ENCODE peak calls at places on chromosomes 3 and 15, in nine cellular contexts. S, F, G, O, H, E, B, M and L are unnamed samples.

GRCh38 chr3:53083496-53083895 is 37.6 kb upstream of the SFMBT1 start:
- DNase-seq in F (no peak), O (no peak), M (no peak), S (no peak), B (no peak), G (peak), E (no peak), H (peak), L (no peak)

GRCh38 chr15:61051570-61052031 is 177.5 kb downstream of the RORA start:
- DNase-seq in O (no peak), F (peak), H (peak), G (peak), M (peak), E (peak), S (peak), B (peak), L (no peak)

GRCh38 chr15:56042523-56042922 is 49.1 kb upstream of the NEDD4 start:
- DNase-seq in G (no peak), M (no peak), F (no peak), E (no peak), O (no peak), B (no peak), H (no peak), S (no peak), L (no peak)

GRCh38 chr3:129942296-129942695 is 32.2 kb upstream of the TRH start:
- DNase-seq in B (peak), E (peak), F (peak), O (peak), H (peak), G (no peak), M (peak), S (peak), L (peak)

GRCh38 chr3:119311191-119311925 is 17.2 kb downstream of the ARHGAP31 start:
- DNase-seq in H (no peak), E (no peak), B (no peak), S (no peak), F (no peak), O (no peak), G (peak), M (no peak), L (no peak)

GRCh38 chr15:74631935-74632560 is 16.4 kb downstream of the CLK3 start:
- DNase-seq in H (peak), E (no peak), B (peak), F (peak), M (peak), O (peak), G (no peak), S (peak), L (peak)

GRCh38 chr3:15042936-15043335 is 22.2 kb downstream of the MRPS25 start:
- DNase-seq in B (no peak), O (no peak), G (no peak), F (no peak), S (no peak), M (no peak), E (no peak), H (no peak), L (no peak)

GRCh38 chr15:85708402-85708932 is 86.3 kb downstream of the KLHL25 start:
- DNase-seq in O (no peak), G (no peak), S (peak), M (no peak), B (no peak), E (no peak), H (no peak), F (no peak), L (peak)

GRCh38 chr3:177145402-177145801 is 51.9 kb downstream of the TBL1XR1 start:
- DNase-seq in H (no peak), O (no peak), E (no peak), M (peak), G (no peak), F (no peak), S (no peak), B (no peak), L (peak)

GRCh38 chr3:8755564-8756237 is 13.7 kb downstream of the OXTR start:
- DNase-seq in G (no peak), O (no peak), E (no peak), F (peak), B (no peak), H (no peak), M (no peak), S (no peak), L (no peak)

GRCh38 chr15:91694131-91694828 is 159.2 kb upstream of the SLCO3A1 start:
- DNase-seq in G (peak), S (peak), O (no peak), H (no peak), E (peak), F (no peak), B (peak), M (no peak), L (no peak)

GRCh38 chr3:70919091-70919490 is 606.7 kb upstream of the MDFIC2 start:
- DNase-seq in G (no peak), F (no peak), O (no peak), B (no peak), H (no peak), S (no peak), M (no peak), E (no peak), L (no peak)

GRCh38 chr3:33940149-33940548 is 141.7 kb downstream of the PDCD6IP start:
- DNase-seq in G (no peak), B (no peak), H (no peak), S (no peak), E (no peak), M (no peak), F (no peak), O (no peak), L (no peak)

GRCh38 chr15:48582472-48583235 is 62.9 kb downstream of the FBN1 start:
- DNase-seq in B (no peak), S (no peak), F (no peak), E (peak), H (no peak), G (peak), M (no peak), O (no peak), L (no peak)

GRCh38 chr3:4351164-4351855 is 48.1 kb downstream of the SETMAR start:
- DNase-seq in B (no peak), H (no peak), S (no peak), O (no peak), F (no peak), M (peak), E (no peak), G (no peak), L (no peak)

GRCh38 chr3:146160233-146160963 is 586 bp downstream of the PLOD2 start:
- DNase-seq in S (peak), B (peak), F (peak), H (peak), G (peak), M (peak), O (peak), E (peak), L (peak)

GRCh38 chr3:147620906-147621305 is 211.7 kb downstream of the ZIC1 start:
- DNase-seq in O (no peak), B (no peak), S (no peak), F (no peak), M (no peak), G (no peak), H (no peak), E (peak), L (no peak)

GRCh38 chr3:8851703-8852102 is 82.3 kb upstream of the OXTR start:
- DNase-seq in S (no peak), O (no peak), H (no peak), E (peak), M (no peak), B (no peak), G (peak), F (no peak), L (no peak)

GRCh38 chr15:59340325-59340724 is 32.3 kb downstream of the MYO1E start:
- DNase-seq in G (no peak), B (no peak), E (no peak), H (no peak), O (no peak), F (no peak), M (no peak), S (no peak), L (no peak)

GRCh38 chr15:94131875-94132274 is 99.5 kb upstream of the MCTP2 start:
- DNase-seq in H (no peak), O (no peak), G (no peak), M (no peak), S (no peak), E (no peak), F (no peak), B (no peak), L (no peak)

GRCh38 chr3:11385329-11385728 is 113.1 kb downstream of the ATG7 start:
- DNase-seq in E (no peak), F (no peak), B (no peak), M (no peak), H (no peak), G (no peak), S (no peak), O (no peak), L (no peak)

GRCh38 chr3:49357466-49358216 is 512 bp downstream of the GPX1 start:
- DNase-seq in F (no peak), E (peak), S (peak), B (peak), H (peak), M (no peak), O (peak), G (peak), L (peak)

GRCh38 chr3:32734756-32735155 is 49.8 kb downstream of the CNOT10 start:
- DNase-seq in H (no peak), B (no peak), M (no peak), O (no peak), E (no peak), F (no peak), G (no peak), S (no peak), L (no peak)

GRCh38 chr15:36644156-36644896 is 64.9 kb downstream of the CDIN1 start:
- DNase-seq in B (no peak), E (no peak), M (no peak), G (no peak), O (no peak), F (no peak), S (no peak), H (no peak), L (no peak)

GRCh38 chr3:58459160-58459559 is 25.5 kb upstream of the PDHB start:
- DNase-seq in G (no peak), M (no peak), O (no peak), F (no peak), S (no peak), E (no peak), H (no peak), B (no peak), L (no peak)

GRCh38 chr3:6806991-6807390 is 53.9 kb upstream of the GRM7 start:
- DNase-seq in F (no peak), O (no peak), H (no peak), G (no peak), B (no peak), M (no peak), S (no peak), E (no peak), L (no peak)

GRCh38 chr3:127711021-127711420 is 38.3 kb downstream of the ABTB1 start:
- DNase-seq in M (no peak), E (no peak), H (no peak), G (no peak), F (no peak), O (no peak), B (no peak), S (no peak), L (no peak)

GRCh38 chr15:71800190-71800589 is 10.2 kb upstream of the NR2E3 start:
- DNase-seq in M (no peak), S (no peak), O (no peak), G (no peak), B (no peak), F (no peak), H (no peak), E (no peak), L (no peak)

GRCh38 chr3:141477224-141477623 is 9.6 kb upstream of the RASA2 start:
- DNase-seq in B (no peak), H (peak), O (peak), S (no peak), F (no peak), M (no peak), G (peak), E (peak), L (no peak)

GRCh38 chr15:72271895-72272212 is 500 bp downstream of the PARP6 start:
- DNase-seq in O (no peak), M (peak), B (no peak), G (no peak), F (peak), H (no peak), E (no peak), S (no peak), L (peak)

GRCh38 chr3:56806407-56806806 is 4.7 kb upstream of the ARHGEF3 start:
- DNase-seq in E (no peak), B (no peak), H (peak), O (no peak), G (no peak), S (no peak), M (no peak), F (peak), L (no peak)

GRCh38 chr3:120204338-120204737 is 80.7 kb downstream of the GPR156 start:
- DNase-seq in E (no peak), F (no peak), H (no peak), O (no peak), G (no peak), M (no peak), B (no peak), S (no peak), L (no peak)

GRCh38 chr3:105715372-105715771 is 153.4 kb downstream of the CBLB start:
- DNase-seq in G (peak), H (no peak), M (no peak), O (no peak), S (no peak), E (peak), F (no peak), B (no peak), L (no peak)

GRCh38 chr3:152384412-152384811 is 115.7 kb downstream of the MBNL1 start:
- DNase-seq in F (no peak), S (no peak), E (no peak), M (no peak), G (no peak), H (no peak), B (no peak), O (no peak), L (peak)

DNA sequence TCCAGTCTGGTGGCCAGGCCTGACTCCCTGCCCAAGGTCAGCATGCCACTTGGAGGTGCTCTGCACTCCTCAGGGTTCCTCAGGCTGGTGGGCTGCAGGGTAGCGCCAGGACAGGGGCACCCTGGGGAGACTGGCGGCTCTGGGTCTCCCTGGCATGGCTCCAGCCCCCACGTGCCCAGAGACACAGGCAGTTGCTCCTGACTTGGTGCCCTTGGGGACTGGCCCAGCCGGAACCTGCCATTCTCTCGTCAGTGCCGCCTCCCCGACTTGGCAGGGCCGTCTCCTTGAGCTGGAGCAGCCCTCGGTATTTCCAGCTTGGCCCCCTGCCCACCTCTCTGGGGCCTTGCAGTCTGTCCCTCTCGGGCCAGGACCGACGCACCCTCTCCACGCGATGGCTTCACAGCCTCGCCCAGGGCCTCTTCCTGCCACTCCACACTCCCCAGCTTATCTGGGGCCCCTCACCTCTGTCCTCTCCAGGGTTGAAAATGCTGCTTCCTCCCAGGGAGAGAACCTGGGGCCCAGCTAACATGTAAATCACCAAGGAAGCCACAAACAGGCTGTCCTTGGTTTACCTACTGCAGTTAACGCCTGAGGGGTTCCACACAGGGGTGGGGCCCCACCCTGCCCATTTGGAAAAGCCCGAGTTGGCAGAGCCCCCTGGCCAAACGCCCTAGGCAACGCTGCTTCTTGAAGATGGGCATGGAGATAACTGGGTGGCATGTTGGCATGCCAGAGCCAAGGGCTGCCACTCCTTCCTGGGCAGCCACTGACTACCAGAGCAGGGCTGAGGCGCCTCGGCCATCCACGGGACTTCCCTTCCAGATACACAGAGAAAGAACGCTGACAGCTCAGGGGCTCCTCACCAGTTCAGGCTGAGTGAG is 61.4 kb downstream of the SMAD6 start:
- DNase-seq in G (no peak), B (peak), H (peak), F (no peak), E (no peak), S (peak), M (no peak), O (peak), L (no peak)
- H3K4me3 ChIP-seq in G (no peak), B (no peak), H (no peak), F (no peak), E (no peak), S (no peak), M (no peak), O (no peak), L (no peak)

GRCh38 chr3:185200639-185201038 is 47.8 kb upstream of the C3orf70 start:
- DNase-seq in E (peak), O (no peak), G (peak), B (no peak), H (no peak), M (no peak), F (no peak), S (no peak), L (no peak)

GRCh38 chr3:185204894-185205293 is 49.0 kb downstream of the EHHADH start:
- DNase-seq in H (no peak), E (no peak), O (no peak), B (no peak), F (no peak), M (no peak), G (no peak), S (no peak), L (no peak)

GRCh38 chr3:185197071-185197470 is 44.2 kb upstream of the C3orf70 start:
- DNase-seq in G (no peak), O (no peak), H (no peak), S (no peak), F (no peak), B (no peak), E (no peak), M (no peak), L (no peak)

GRCh38 chr3:185195652-185196051 is 42.8 kb upstream of the C3orf70 start:
- DNase-seq in F (no peak), M (no peak), E (no peak), S (no peak), H (no peak), G (no peak), O (no peak), B (no peak), L (no peak)

GRCh38 chr3:185199671-185200070 is 46.8 kb upstream of the C3orf70 start:
- DNase-seq in S (no peak), B (no peak), H (no peak), G (no peak), O (no peak), E (no peak), M (no peak), F (no peak), L (no peak)
- TF ChIP-seq CTCF in S (no peak), B (no peak), H (no peak), G (no peak), O (no peak), E (peak), M (no peak), F (peak), L (no peak)

GRCh38 chr3:42843730-42844713 is 31.7 kb downstream of the CYP8B1 start:
- DNase-seq in M (no peak), S (peak), O (no peak), E (no peak), B (no peak), H (no peak), F (no peak), G (no peak), L (no peak)

GRCh38 chr3:42841332-42841731 is 32.1 kb downstream of the ACKR2 start:
- DNase-seq in M (no peak), E (no peak), S (no peak), O (no peak), F (no peak), B (no peak), H (no peak), G (no peak), L (no peak)

GRCh38 chr3:42836545-42837123 is 27.4 kb downstream of the ACKR2 start:
- DNase-seq in S (no peak), M (no peak), O (no peak), H (no peak), G (no peak), F (no peak), E (no peak), B (no peak), L (no peak)

GRCh38 chr3:42839616-42840015 is 30.4 kb downstream of the ACKR2 start:
- DNase-seq in M (peak), S (peak), G (peak), O (peak), B (no peak), F (peak), E (peak), H (peak), L (peak)

DNA sequence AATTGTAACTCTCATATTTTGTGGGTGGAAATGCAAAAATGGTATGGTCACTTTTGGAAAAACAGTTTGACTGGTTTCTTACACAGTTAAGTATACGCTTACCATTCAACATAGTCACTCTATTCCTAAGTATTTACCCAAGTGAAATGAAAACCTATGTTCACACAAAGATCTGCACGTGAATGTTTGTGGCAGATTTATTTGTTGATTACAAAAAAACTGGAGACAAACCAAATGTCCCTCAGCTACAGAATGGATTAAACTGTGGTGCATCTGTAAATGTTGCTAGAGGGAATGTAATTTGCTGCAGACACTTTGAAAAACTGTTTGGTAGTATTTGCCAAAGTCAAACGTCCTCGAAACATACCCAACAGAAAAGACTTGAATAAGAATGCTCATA is 29.3 kb downstream of the ACKR2 start:
- DNase-seq in F (no peak), E (no peak), B (no peak), M (no peak), S (no peak), G (no peak), O (no peak), H (no peak), L (no peak)
- H3K4me3 ChIP-seq in F (no peak), E (no peak), B (no peak), M (no peak), S (no peak), G (no peak), O (no peak), H (no peak), L (no peak)

GRCh38 chr3:85603378-85603777 is 644.6 kb downstream of the CADM2 start:
- DNase-seq in H (no peak), B (no peak), G (no peak), F (no peak), E (no peak), M (no peak), S (no peak), O (no peak), L (no peak)
- TF ChIP-seq CTCF in H (no peak), B (no peak), G (no peak), F (no peak), E (no peak), M (no peak), S (no peak), O (no peak), L (no peak)

GRCh38 chr15:76060098-76060989 is 559 bp downstream of the TMEM266 start:
- DNase-seq in H (no peak), M (peak), S (no peak), F (no peak), O (no peak), B (no peak), G (no peak), E (no peak), L (peak)
- H3K4me3 ChIP-seq in H (peak), M (peak), S (no peak), F (peak), O (peak), B (peak), G (peak), E (peak), L (peak)

GRCh38 chr3:189049458-189050231 is 122.1 kb upstream of the TPRG1 start:
- DNase-seq in G (no peak), E (no peak), M (peak), O (no peak), H (no peak), B (no peak), S (no peak), F (peak), L (peak)
- TF ChIP-seq CTCF in G (no peak), E (no peak), M (peak), O (no peak), H (no peak), B (no peak), S (no peak), F (peak), L (peak)

GRCh38 chr3:143002727-143003126 is 1.4 kb downstream of the U2SURP start:
- DNase-seq in H (no peak), B (no peak), O (no peak), M (no peak), G (no peak), F (no peak), S (no peak), E (no peak), L (no peak)
- H3K4me3 ChIP-seq in H (peak), B (peak), O (peak), M (peak), G (peak), F (peak), S (no peak), E (peak), L (peak)